ENCODE peak calls at places on chromosomes 13 and 19, in four cellular contexts. U, Q, J and N are unnamed samples.

GRCh38 chr13:41587490-41587889 is 130.1 kb downstream of the RGCC start:
- DNase-seq in U (no peak), Q (no peak), J (no peak), N (no peak)

GRCh38 chr13:28744091-28744536 is 25.3 kb upstream of the SLC46A3 start:
- DNase-seq in U (peak), Q (no peak), J (peak), N (no peak)

GRCh38 chr19:42081584-42082258 is 5.8 kb downstream of the ZNF574 start:
- DNase-seq in U (no peak), Q (peak), J (peak), N (no peak)

GRCh38 chr13:95256086-95256485 is 45.2 kb downstream of the ABCC4 start:
- DNase-seq in U (no peak), Q (no peak), J (peak), N (no peak)

GRCh38 chr19:2683430-2683995 is 19.0 kb downstream of the GNG7 start:
- DNase-seq in U (no peak), Q (no peak), J (no peak), N (no peak)

GRCh38 chr13:44163108-44163507 is 210.5 kb upstream of the SERP2 start:
- DNase-seq in U (no peak), Q (no peak), J (no peak), N (no peak)

GRCh38 chr13:28889317-28889716 is 69.2 kb downstream of the MTUS2 start:
- DNase-seq in U (no peak), Q (no peak), J (no peak), N (no peak)

GRCh38 chr13:31154939-31155338 is 6.8 kb downstream of the HSPH1 start:
- DNase-seq in U (no peak), Q (no peak), J (no peak), N (no peak)

GRCh38 chr13:46124531-46124966 is 19.7 kb upstream of the CPB2 start:
- DNase-seq in U (no peak), Q (no peak), J (no peak), N (no peak)

GRCh38 chr13:76884571-76885202 is 1.5 kb downstream of the KCTD12 start:
- DNase-seq in U (peak), Q (no peak), J (peak), N (no peak)

GRCh38 chr19:3034845-3035541 is 5.9 kb upstream of the TLE2 start:
- DNase-seq in U (no peak), Q (no peak), J (peak), N (peak)

GRCh38 chr13:58298556-58299135 is 667.1 kb downstream of the PCDH17 start:
- DNase-seq in U (no peak), Q (no peak), J (no peak), N (no peak)

GRCh38 chr13:50915562-50915961 is 6.0 kb downstream of the RNASEH2B start:
- DNase-seq in U (no peak), Q (no peak), J (no peak), N (no peak)

GRCh38 chr19:3080281-3080680 is 13.9 kb upstream of the GNA11 start:
- DNase-seq in U (no peak), Q (no peak), J (peak), N (no peak)

GRCh38 chr19:50173144-50173543 is 10.1 kb upstream of the IZUMO2 start:
- DNase-seq in U (no peak), Q (no peak), J (no peak), N (peak)

GRCh38 chr19:19159534-19159933 is 10.5 kb downstream of the MEF2B start:
- DNase-seq in U (no peak), Q (no peak), J (no peak), N (no peak)
- TF ChIP-seq CTCF in U (no peak), Q (no peak), J (no peak), N (no peak)

GRCh38 chr19:40607311-40607871 is 6.2 kb downstream of the LTBP4 start:
- DNase-seq in U (no peak), Q (no peak), J (no peak), N (no peak)

GRCh38 chr19:40603071-40603718 is 2.0 kb downstream of the LTBP4 start:
- DNase-seq in U (no peak), Q (no peak), J (no peak), N (no peak)

GRCh38 chr19:40604647-40605200 is 3.6 kb downstream of the LTBP4 start:
- DNase-seq in U (no peak), Q (no peak), J (no peak), N (no peak)

GRCh38 chr19:40603719-40604646 is 2.8 kb downstream of the LTBP4 start:
- DNase-seq in U (peak), Q (peak), J (peak), N (peak)

GRCh38 chr19:40605201-40605971 is 4.2 kb downstream of the LTBP4 start:
- DNase-seq in U (peak), Q (peak), J (peak), N (peak)
- TF ChIP-seq CTCF in U (no peak), Q (peak), J (no peak), N (peak)

GRCh38 chr13:99605417-99606321 is 104.4 kb downstream of the TM9SF2 start:
- DNase-seq in U (peak), Q (peak), J (no peak), N (peak)

GRCh38 chr13:99596180-99596579 is 94.9 kb downstream of the TM9SF2 start:
- DNase-seq in U (no peak), Q (no peak), J (no peak), N (no peak)

GRCh38 chr13:99601535-99601934 is 100.3 kb downstream of the TM9SF2 start:
- DNase-seq in U (no peak), Q (no peak), J (no peak), N (no peak)

GRCh38 chr13:99604636-99605035 is 103.4 kb downstream of the TM9SF2 start:
- DNase-seq in U (no peak), Q (no peak), J (no peak), N (no peak)

GRCh38 chr13:99600318-99600717 is 99.0 kb downstream of the TM9SF2 start:
- DNase-seq in U (no peak), Q (no peak), J (no peak), N (no peak)
- TF ChIP-seq CTCF in U (no peak), Q (no peak), J (no peak), N (peak)

GRCh38 chr19:46412983-46413261 is 442 bp downstream of the CCDC8 start:
- DNase-seq in U (no peak), Q (no peak), J (no peak), N (no peak)

GRCh38 chr19:46411088-46412033 is 2.0 kb downstream of the CCDC8 start:
- DNase-seq in U (no peak), Q (no peak), J (no peak), N (no peak)

GRCh38 chr19:46410205-46411087 is 2.9 kb downstream of the CCDC8 start:
- DNase-seq in U (no peak), Q (no peak), J (no peak), N (no peak)

GRCh38 chr19:46413262-46414031 is at the start of gene CCDC8:
- DNase-seq in U (no peak), Q (no peak), J (peak), N (no peak)

GRCh38 chr19:46412034-46412982 is 1.1 kb downstream of the CCDC8 start:
- DNase-seq in U (no peak), Q (no peak), J (no peak), N (no peak)
- TF ChIP-seq CTCF in U (no peak), Q (no peak), J (no peak), N (no peak)

GRCh38 chr13:39417131-39417530 is 185.9 kb downstream of the LHFPL6 start:
- DNase-seq in U (no peak), Q (no peak), J (no peak), N (no peak)
- TF ChIP-seq CTCF in U (no peak), Q (no peak), J (peak), N (peak)

GRCh38 chr19:7595466-7596133 is at the start of gene CAMSAP3:
- DNase-seq in U (no peak), Q (peak), J (no peak), N (peak)
- TF ChIP-seq CTCF in U (no peak), Q (no peak), J (no peak), N (no peak)

GRCh38 chr19:6484251-6484650 is 2.7 kb upstream of the DENND1C start:
- DNase-seq in U (no peak), Q (no peak), J (no peak), N (no peak)
- TF ChIP-seq CTCF in U (no peak), Q (no peak), J (no peak), N (no peak)

GRCh38 chr19:9941236-9941635 is 4.9 kb upstream of the OLFM2 start:
- DNase-seq in U (no peak), Q (no peak), J (no peak), N (no peak)

GRCh38 chr19:9947441-9947840 is 11.1 kb upstream of the OLFM2 start:
- DNase-seq in U (no peak), Q (no peak), J (no peak), N (no peak)

GRCh38 chr19:9941646-9942045 is 5.3 kb upstream of the OLFM2 start:
- DNase-seq in U (no peak), Q (no peak), J (no peak), N (no peak)

GRCh38 chr19:9943744-9944143 is 7.4 kb upstream of the OLFM2 start:
- DNase-seq in U (no peak), Q (no peak), J (no peak), N (no peak)

GRCh38 chr19:9945319-9945966 is 9.1 kb upstream of the OLFM2 start:
- DNase-seq in U (peak), Q (no peak), J (peak), N (no peak)
- TF ChIP-seq CTCF in U (no peak), Q (no peak), J (peak), N (no peak)

GRCh38 chr19:383922-384800 is 24.8 kb downstream of the C2CD4C start:
- DNase-seq in U (no peak), Q (no peak), J (no peak), N (no peak)
- TF ChIP-seq CTCF in U (no peak), Q (peak), J (no peak), N (peak)

GRCh38 chr19:14089412-14089661 is 1.2 kb downstream of the SAMD1 start:
- DNase-seq in U (no peak), Q (no peak), J (peak), N (peak)

GRCh38 chr19:14088634-14089411 is 1.7 kb downstream of the SAMD1 start:
- DNase-seq in U (no peak), Q (no peak), J (no peak), N (no peak)

GRCh38 chr19:14091086-14091884 is 734 bp upstream of the SAMD1 start:
- DNase-seq in U (peak), Q (peak), J (peak), N (peak)

GRCh38 chr19:14090509-14091085 is at the start of gene SAMD1:
- DNase-seq in U (peak), Q (peak), J (peak), N (peak)

DNA sequence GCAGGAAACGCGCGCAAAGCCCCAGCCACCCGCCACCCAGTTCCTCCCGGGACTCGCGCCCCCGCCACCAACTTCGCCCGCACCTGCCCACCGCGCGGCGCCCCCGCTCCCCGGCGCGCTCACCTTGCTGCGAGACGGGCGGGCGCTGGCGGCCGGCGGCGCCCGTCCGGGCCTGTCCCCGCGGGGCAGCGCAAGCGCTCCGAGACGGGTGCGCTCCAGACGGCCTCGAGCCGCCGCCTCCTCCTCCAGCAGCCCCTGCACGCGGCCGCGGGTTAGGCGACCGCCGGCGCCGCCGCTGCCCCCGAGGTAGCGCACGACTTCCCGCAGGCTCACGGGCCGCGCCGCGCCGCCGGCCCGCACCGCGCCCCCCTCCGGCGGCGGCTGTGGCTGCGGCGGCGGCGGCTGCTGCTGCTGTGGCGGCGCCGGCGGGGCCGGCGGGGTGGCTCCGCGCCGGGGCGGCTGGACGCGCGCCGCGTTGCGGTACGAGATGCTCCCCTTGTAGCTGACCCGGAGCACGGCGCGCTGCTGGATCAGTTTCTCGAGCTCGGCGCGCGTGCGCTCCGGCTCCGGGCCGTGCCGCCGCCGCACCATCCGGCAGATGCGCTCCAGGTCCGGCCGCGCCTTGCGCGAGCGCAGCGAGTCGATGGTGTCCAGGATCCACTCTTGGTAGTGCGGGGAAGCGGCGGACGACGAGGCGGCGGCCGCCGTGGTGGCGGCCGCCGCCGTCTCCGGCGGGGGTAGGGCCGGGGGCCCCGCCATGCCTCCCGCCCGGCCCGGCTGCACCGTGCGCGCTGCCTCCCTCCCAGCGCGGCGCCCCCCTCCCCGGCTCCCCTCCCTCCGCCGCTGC is 666 bp downstream of the SAMD1 start:
- DNase-seq in U (no peak), Q (no peak), J (peak), N (peak)
- TF ChIP-seq CTCF in U (no peak), Q (peak), J (no peak), N (peak)